ENCODE peak calls at places on chromosome 1, in nine cellular contexts. W is tibial artery, Z is psoas muscle, N is bronchial epithelial cell, B is endodermal cell, G is brain microvascular endothelial cell, D is neural progenitor cell, V is heart left ventricle, R is sigmoid colon. U is an unnamed sample. For H3K27me3, the result is how much of the 10 kb centered on the place peaks cover.

GRCh38 chr1:17272641-17273040 is 23.7 kb downstream of the PADI3 start:
- DNase-seq in N (no peak), V (no peak), G (no peak), B (no peak), Z (no peak), D (no peak), W (no peak), R (no peak), U (peak)

GRCh38 chr1:231334079-231334666 is 3.5 kb downstream of the EXOC8 start:
- DNase-seq in Z (no peak), R (no peak), V (no peak), N (no peak), B (no peak), W (no peak), G (no peak), D (no peak), U (no peak)

GRCh38 chr1:223712856-223713494 is 636 bp downstream of the CAPN2 start:
- DNase-seq in G (no peak), N (no peak), R (peak), D (peak), W (peak), V (peak), B (peak), Z (no peak), U (no peak)

GRCh38 chr1:164950453-164951052 is 391.6 kb downstream of the PBX1 start:
- DNase-seq in B (no peak), D (no peak), N (peak), Z (no peak), W (no peak), V (no peak), R (peak), G (no peak), U (no peak)

GRCh38 chr1:6365047-6365446 is 28.5 kb downstream of the ACOT7 start:
- DNase-seq in Z (no peak), G (no peak), W (no peak), B (no peak), N (no peak), R (no peak), V (no peak), D (no peak), U (no peak)

GRCh38 chr1:225811622-225812487 is 1.9 kb downstream of the EPHX1 start:
- DNase-seq in D (peak), W (no peak), G (no peak), V (no peak), N (peak), R (no peak), Z (no peak), B (peak), U (peak)

GRCh38 chr1:30172757-30173156 is 550.6 kb downstream of the MATN1 start:
- DNase-seq in W (no peak), B (peak), Z (no peak), D (no peak), V (no peak), G (no peak), R (no peak), N (no peak), U (no peak)

GRCh38 chr1:6116137-6116536 is 64.0 kb downstream of the CHD5 start:
- DNase-seq in B (no peak), V (no peak), G (no peak), W (no peak), Z (no peak), R (no peak), N (peak), D (no peak), U (no peak)

GRCh38 chr1:96865731-96866684 is 144.4 kb downstream of the PTBP2 start:
- DNase-seq in G (peak), V (no peak), R (no peak), N (peak), B (no peak), D (no peak), Z (no peak), W (no peak), U (no peak)

GRCh38 chr1:64309468-64309867 is 106.0 kb downstream of the UBE2U start:
- DNase-seq in G (no peak), W (no peak), B (no peak), R (no peak), N (no peak), Z (no peak), D (no peak), V (no peak), U (no peak)

GRCh38 chr1:66535149-66535548 is 1.2 kb downstream of the SGIP1 start:
- DNase-seq in B (no peak), G (no peak), N (no peak), W (no peak), V (no peak), D (no peak), R (no peak), Z (no peak), U (no peak)

GRCh38 chr1:1213153-1213918 is 617 bp downstream of the TNFRSF4 start:
- DNase-seq in D (no peak), B (no peak), Z (peak), N (no peak), W (no peak), G (no peak), R (no peak), V (no peak), U (no peak)

GRCh38 chr1:233094691-233095090 is 144.3 kb downstream of the NTPCR start:
- DNase-seq in W (no peak), V (no peak), G (no peak), N (no peak), Z (no peak), R (no peak), B (no peak), D (no peak), U (no peak)

GRCh38 chr1:68470388-68470970 is 20.7 kb upstream of the RPE65 start:
- DNase-seq in B (no peak), N (no peak), Z (no peak), G (peak), R (no peak), D (no peak), W (no peak), V (no peak), U (no peak)

GRCh38 chr1:41345434-41346075 is 15.7 kb upstream of the FOXO6 start:
- DNase-seq in Z (no peak), G (no peak), B (peak), D (no peak), W (no peak), N (no peak), V (no peak), R (no peak), U (no peak)

GRCh38 chr1:221327954-221328353 is 413.9 kb downstream of the DUSP10 start:
- DNase-seq in W (no peak), G (no peak), V (no peak), R (no peak), B (no peak), Z (no peak), N (no peak), D (no peak), U (no peak)

GRCh38 chr1:203112451-203112850 is 15.1 kb upstream of the ADORA1 start:
- DNase-seq in W (no peak), D (no peak), G (no peak), Z (no peak), V (no peak), R (no peak), B (peak), N (no peak), U (no peak)

GRCh38 chr1:101309334-101310221 is 72.8 kb downstream of the S1PR1 start:
- DNase-seq in N (peak), G (peak), B (peak), D (peak), Z (peak), W (peak), V (peak), R (peak), U (peak)

GRCh38 chr1:107394301-107394700 is 253.5 kb downstream of the NTNG1 start:
- DNase-seq in V (no peak), G (no peak), B (no peak), W (no peak), Z (no peak), D (peak), N (no peak), R (no peak), U (no peak)

GRCh38 chr1:226816585-226816984 is 53.8 kb upstream of the PSEN2 start:
- DNase-seq in B (no peak), Z (no peak), D (no peak), W (no peak), N (peak), V (no peak), R (no peak), G (peak), U (no peak)

GRCh38 chr1:8217011-8217711 is 100.8 kb upstream of the SLC45A1 start:
- DNase-seq in W (no peak), N (no peak), D (peak), V (peak), R (peak), B (peak), G (no peak), Z (peak), U (no peak)
- H3K4me3 ChIP-seq in W (peak), N (peak), D (peak), V (peak), R (peak), B (no peak), G (peak), Z (peak), U (peak)

GRCh38 chr1:11634759-11635158 is 19.5 kb downstream of the FBXO2 start:
- DNase-seq in D (no peak), N (no peak), B (no peak), Z (no peak), G (no peak), W (no peak), V (no peak), R (no peak), U (no peak)

GRCh38 chr1:11623702-11624101 is 30.5 kb downstream of the FBXO2 start:
- DNase-seq in Z (no peak), R (no peak), D (no peak), G (no peak), V (no peak), N (no peak), W (no peak), B (no peak), U (no peak)

GRCh38 chr1:11629626-11630025 is 24.6 kb downstream of the FBXO2 start:
- DNase-seq in D (no peak), W (no peak), G (no peak), Z (no peak), N (no peak), R (no peak), V (no peak), B (no peak), U (no peak)

GRCh38 chr1:11629184-11629583 is 25.0 kb downstream of the FBXO2 start:
- DNase-seq in N (no peak), Z (no peak), G (no peak), R (no peak), W (no peak), D (no peak), V (no peak), B (no peak), U (no peak)

DNA sequence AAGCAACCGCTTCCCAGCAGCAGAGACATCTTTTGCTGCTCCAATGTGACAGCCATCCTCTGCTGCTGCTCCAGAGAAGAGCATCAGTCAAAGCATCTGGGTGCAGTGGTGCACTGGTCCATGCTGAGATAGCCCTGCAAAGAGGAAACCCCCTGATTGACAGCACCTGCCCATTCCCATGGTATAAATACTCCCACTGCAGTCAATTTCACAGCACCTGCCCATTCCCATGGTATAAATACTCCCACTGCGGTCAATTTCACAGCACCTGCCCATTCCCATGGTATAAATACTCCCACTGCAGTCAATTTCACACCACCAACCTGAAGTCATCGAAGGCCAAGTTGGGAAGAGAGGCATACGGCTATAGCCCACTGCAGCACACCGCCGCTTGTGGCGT is 25.5 kb downstream of the FBXO2 start:
- DNase-seq in B (no peak), G (no peak), W (no peak), Z (no peak), R (no peak), N (no peak), V (no peak), D (no peak), U (no peak)
- H3K27me3 ChIP-seq in B (under half), G (under half), W (half or more), Z (under half), R (under half), N (under half), V (under half), D (under half), U (under half)

GRCh38 chr1:214637722-214638473 is 34.9 kb downstream of the CENPF start:
- DNase-seq in W (no peak), Z (no peak), R (no peak), G (peak), V (no peak), D (peak), B (peak), N (peak), U (no peak)
- TF ChIP-seq CTCF in W (peak), Z (peak), R (peak), G (peak), V (peak), D (peak), B (peak), N (peak), U (peak)

GRCh38 chr1:169891539-169891885 is 2.2 kb downstream of the SCYL3 start:
- DNase-seq in B (no peak), R (no peak), N (no peak), Z (no peak), D (no peak), V (no peak), W (no peak), G (no peak), U (no peak)
- H3K4me3 ChIP-seq in B (peak), R (no peak), N (no peak), Z (no peak), D (no peak), V (no peak), W (no peak), G (no peak), U (no peak)

GRCh38 chr1:166974647-166975345 is 544 bp downstream of the ILDR2 start:
- DNase-seq in W (no peak), N (no peak), G (no peak), D (peak), V (no peak), R (no peak), B (peak), Z (no peak), U (no peak)

GRCh38 chr1:166971252-166971651 is 4.1 kb downstream of the ILDR2 start:
- DNase-seq in N (no peak), D (peak), R (no peak), V (no peak), G (no peak), W (no peak), B (no peak), Z (no peak), U (no peak)

GRCh38 chr1:166969074-166969677 is 6.2 kb downstream of the ILDR2 start:
- DNase-seq in R (no peak), D (no peak), V (no peak), W (no peak), Z (no peak), N (no peak), G (no peak), B (no peak), U (no peak)

GRCh38 chr1:166972827-166973226 is 2.5 kb downstream of the ILDR2 start:
- DNase-seq in W (no peak), G (no peak), D (peak), Z (no peak), V (no peak), N (no peak), B (no peak), R (no peak), U (no peak)

DNA sequence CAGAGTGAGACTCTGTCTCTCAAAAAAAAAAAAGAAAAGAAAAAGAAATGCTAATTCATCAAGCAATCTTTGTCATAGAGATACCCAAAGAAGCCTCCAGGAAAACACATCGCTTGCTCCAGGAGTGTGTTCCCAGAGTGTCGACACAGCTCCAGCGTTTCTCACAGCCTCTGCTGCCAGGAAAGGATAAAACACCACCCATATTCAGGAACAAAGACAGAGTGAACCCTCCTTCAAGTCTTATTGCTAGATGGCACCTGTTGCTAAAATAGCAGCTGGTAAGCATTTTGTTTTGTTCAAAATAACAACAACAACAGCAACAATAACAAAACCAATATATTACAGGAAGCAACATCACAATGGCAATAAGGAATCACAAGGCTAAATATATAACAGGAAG is 3.1 kb downstream of the ILDR2 start:
- DNase-seq in G (no peak), W (no peak), R (no peak), V (no peak), B (no peak), Z (no peak), N (no peak), D (no peak), U (no peak)
- H3K27me3 ChIP-seq in G (half or more), W (under half), R (under half), V (under half), B (under half), Z (under half), N (under half), D (under half), U (under half)

DNA sequence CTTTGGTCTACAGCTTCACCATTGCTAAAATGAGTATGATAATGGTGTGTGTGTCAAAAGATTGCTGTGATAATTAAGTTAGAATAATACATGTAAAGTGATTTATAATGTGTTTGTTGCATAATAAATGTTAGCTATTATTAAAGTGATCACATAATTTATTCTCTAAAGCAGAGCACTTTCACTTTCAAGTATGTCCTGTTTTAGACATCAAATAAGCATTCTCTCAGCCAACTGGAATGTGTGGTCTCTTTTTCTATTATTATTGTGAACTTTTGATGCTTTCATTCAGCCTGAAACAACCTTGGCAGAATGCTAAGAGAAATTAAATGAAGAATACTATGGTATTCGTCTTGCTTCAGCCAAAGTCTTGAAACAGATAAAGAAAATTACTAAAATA is 102.8 kb upstream of the COL11A1 start:
- DNase-seq in D (no peak), R (no peak), B (no peak), V (no peak), G (peak), Z (no peak), W (no peak), N (no peak), U (no peak)
- TF ChIP-seq CTCF in D (no peak), R (no peak), B (no peak), V (no peak), G (no peak), Z (no peak), W (no peak), N (no peak), U (no peak)

DNA sequence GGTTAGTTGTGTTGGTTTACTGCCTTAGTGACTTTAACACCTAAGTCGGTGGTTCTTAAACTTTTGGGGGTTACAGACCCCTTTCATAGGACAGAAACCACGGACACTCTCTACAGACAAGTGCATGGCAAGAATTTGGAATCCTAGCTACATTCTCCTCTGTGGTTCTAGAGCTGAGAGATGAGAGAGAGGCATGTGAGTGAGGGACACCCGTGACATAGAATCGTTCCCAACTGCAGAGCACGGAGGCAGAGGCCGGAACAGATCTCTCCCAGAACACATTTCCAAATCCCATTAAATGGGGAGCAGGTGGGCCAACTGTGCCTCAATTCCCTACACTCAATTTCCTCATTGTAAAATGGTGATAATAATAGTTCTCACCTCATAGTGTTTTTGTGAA is 60.7 kb downstream of the DAB1 start:
- DNase-seq in R (no peak), V (no peak), W (no peak), N (no peak), B (no peak), G (no peak), Z (no peak), D (no peak), U (no peak)
- H3K4me3 ChIP-seq in R (no peak), V (no peak), W (no peak), N (no peak), B (no peak), G (no peak), Z (no peak), D (no peak), U (no peak)

U was measured in colonic mucosa.